ENCODE peak calls at places on chromosomes 1 and 21, in five cellular contexts. J is AG04450; Y is left ventricle myocardium inferior; W is effector memory CD4-positive, alpha-beta T cell; I is GM23248. Q is an unnamed sample.

GRCh38 chr1:153985341-153985912 is 712 bp downstream of the RAB13 start:
- DNase-seq in J (no peak), Y (no peak), W (no peak), I (peak), Q (no peak)

GRCh38 chr1:206551985-206552325 is 44.6 kb downstream of the RASSF5 start:
- DNase-seq in J (no peak), Y (no peak), W (peak), I (no peak), Q (no peak)

GRCh38 chr1:202214089-202214843 is 20.7 kb downstream of the LGR6 start:
- DNase-seq in J (no peak), Y (no peak), W (no peak), I (no peak), Q (no peak)

GRCh38 chr1:25061596-25061995 is 131.5 kb upstream of the RUNX3 start:
- DNase-seq in J (no peak), Y (no peak), W (no peak), I (no peak), Q (no peak)

GRCh38 chr1:193729429-193729828 is 543.0 kb upstream of the B3GALT2 start:
- DNase-seq in J (no peak), Y (no peak), W (no peak), I (peak), Q (no peak)

GRCh38 chr1:235864965-235865525 is 1.7 kb downstream of the LYST start:
- DNase-seq in J (no peak), Y (no peak), W (no peak), I (peak), Q (no peak)

GRCh38 chr1:168472244-168472643 is 71.6 kb downstream of the XCL2 start:
- DNase-seq in J (no peak), Y (no peak), W (no peak), I (no peak), Q (no peak)

GRCh38 chr1:19390166-19390850 is 78.2 kb downstream of the SLC66A1 start:
- DNase-seq in J (no peak), Y (no peak), W (no peak), I (no peak), Q (no peak)

GRCh38 chr1:213274140-213274539 is 223.1 kb downstream of the RPS6KC1 start:
- DNase-seq in J (no peak), Y (no peak), W (no peak), I (no peak), Q (no peak)

GRCh38 chr1:245983294-245983967 is 523.6 kb downstream of the SMYD3 start:
- DNase-seq in J (no peak), Y (no peak), W (no peak), I (no peak), Q (no peak)

GRCh38 chr1:61083799-61084385 is 1.5 kb downstream of the NFIA start:
- DNase-seq in J (no peak), Y (no peak), W (no peak), I (peak), Q (no peak)

GRCh38 chr21:37367301-37367757 is 756 bp downstream of the DYRK1A start:
- DNase-seq in J (no peak), Y (no peak), W (no peak), I (peak), Q (no peak)

GRCh38 chr1:219159946-219160645 is 13.6 kb upstream of the LYPLAL1 start:
- DNase-seq in J (no peak), Y (no peak), W (no peak), I (peak), Q (no peak)

GRCh38 chr1:9594471-9595155 is 5.9 kb downstream of the TMEM201 start:
- DNase-seq in J (no peak), Y (no peak), W (no peak), I (no peak), Q (no peak)

GRCh38 chr1:22105611-22106207 is 37.2 kb downstream of the WNT4 start:
- DNase-seq in J (peak), Y (no peak), W (no peak), I (peak), Q (no peak)

GRCh38 chr1:94819945-94820746 is at the start of gene SLC44A3:
- DNase-seq in J (no peak), Y (peak), W (no peak), I (peak), Q (no peak)

GRCh38 chr1:94817697-94818096 is 2.5 kb upstream of the SLC44A3 start:
- DNase-seq in J (no peak), Y (no peak), W (no peak), I (no peak), Q (no peak)

GRCh38 chr1:94821636-94822305 is 1.6 kb downstream of the SLC44A3 start:
- DNase-seq in J (no peak), Y (no peak), W (no peak), I (no peak), Q (no peak)

GRCh38 chr1:94820918-94821317 is 761 bp downstream of the SLC44A3 start:
- DNase-seq in J (no peak), Y (no peak), W (no peak), I (no peak), Q (no peak)

GRCh38 chr1:94819584-94819944 is 593 bp upstream of the SLC44A3 start:
- DNase-seq in J (no peak), Y (no peak), W (no peak), I (no peak), Q (no peak)
- H3K27ac ChIP-seq in J (no peak), Y (peak), W (no peak), I (no peak), Q (no peak)

DNA sequence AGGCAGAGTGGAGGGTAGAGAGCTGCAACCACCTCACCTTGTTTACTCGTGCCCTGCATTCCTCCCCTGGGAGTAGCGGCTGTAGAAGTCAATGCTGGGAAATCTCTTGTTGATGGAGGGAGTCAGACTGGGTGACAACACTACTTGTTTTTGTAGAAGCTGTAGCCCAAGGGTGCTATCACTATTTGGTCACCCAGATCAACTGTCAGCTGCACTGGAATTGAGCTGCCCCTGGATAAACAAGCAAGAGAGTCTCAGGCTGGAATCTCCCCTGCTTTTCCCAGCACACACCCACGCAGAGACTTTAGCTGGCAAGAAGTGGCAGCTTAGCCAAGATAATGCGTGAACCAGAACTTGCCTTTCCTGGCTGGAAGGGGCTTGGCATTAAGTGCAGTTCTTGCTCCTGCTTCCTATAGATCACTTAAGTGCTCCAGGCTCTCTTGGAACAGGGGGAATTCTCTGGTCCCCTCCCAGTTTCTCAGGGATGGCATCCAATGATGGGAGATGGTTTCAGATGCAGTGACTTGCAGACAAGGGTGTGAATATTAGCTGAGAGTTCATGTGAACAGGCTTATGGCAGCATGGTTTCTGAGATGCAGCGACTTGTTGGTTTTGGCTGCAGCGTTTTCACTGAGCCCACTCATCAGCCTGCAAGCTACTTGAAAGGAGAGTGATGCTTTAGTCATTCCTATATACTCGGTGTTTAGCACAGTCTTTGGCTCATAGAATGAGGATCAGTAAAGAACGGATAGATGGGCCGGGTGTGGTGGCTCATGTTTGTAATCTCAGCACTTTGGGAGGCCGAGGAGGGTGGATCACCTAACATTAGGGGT is 16.8 kb downstream of the ATP2B4 start:
- DNase-seq in J (no peak), Y (no peak), W (no peak), I (peak), Q (no peak)
- H3K27ac ChIP-seq in J (peak), Y (peak), W (no peak), I (peak), Q (no peak)

GRCh38 chr21:17185685-17186084 is 327.2 kb upstream of the CXADR start:
- DNase-seq in J (no peak), Y (no peak), W (no peak), I (no peak), Q (no peak)
- H3K27ac ChIP-seq in J (no peak), Y (peak), W (no peak), I (no peak), Q (no peak)

GRCh38 chr21:25934771-25935224 is 200.0 kb downstream of the GABPA start:
- DNase-seq in J (peak), Y (peak), W (no peak), I (peak), Q (no peak)
- H3K27ac ChIP-seq in J (peak), Y (peak), W (no peak), I (peak), Q (peak)

GRCh38 chr1:71054791-71055190 is 7.2 kb upstream of the PTGER3 start:
- DNase-seq in J (no peak), Y (no peak), W (no peak), I (no peak), Q (no peak)
- H3K27ac ChIP-seq in J (no peak), Y (no peak), W (no peak), I (no peak), Q (no peak)

GRCh38 chr21:43295016-43295958 is 126.5 kb downstream of the CRYAA start:
- DNase-seq in J (no peak), Y (peak), W (no peak), I (no peak), Q (no peak)
- H3K27ac ChIP-seq in J (no peak), Y (no peak), W (no peak), I (no peak), Q (no peak)

DNA sequence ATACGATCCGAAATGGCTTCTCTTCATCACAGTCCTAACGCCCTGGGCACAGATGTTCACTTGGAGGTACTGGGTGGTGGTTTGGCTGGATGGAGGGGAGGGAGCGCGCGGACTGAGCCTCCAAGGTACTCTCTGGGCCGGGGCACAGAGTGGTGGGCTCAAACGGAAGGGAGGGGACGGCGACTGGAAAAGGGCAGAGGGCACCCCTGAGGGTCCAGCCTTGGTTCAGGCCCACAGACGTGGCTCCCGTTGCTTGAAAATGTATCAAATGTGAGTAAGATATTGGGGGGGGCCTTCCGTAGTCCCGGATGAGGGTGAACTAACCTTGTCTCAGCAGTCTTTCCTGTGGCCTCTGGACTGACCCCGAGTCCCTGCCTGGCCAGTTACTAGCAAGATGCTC is 463 bp downstream of the IL12RB2 start:
- DNase-seq in J (no peak), Y (no peak), W (no peak), I (no peak), Q (no peak)
- H3K27ac ChIP-seq in J (no peak), Y (no peak), W (no peak), I (no peak), Q (no peak)

GRCh38 chr1:182299728-182300581 is 91.6 kb downstream of the GLUL start:
- DNase-seq in J (no peak), Y (peak), W (no peak), I (peak), Q (peak)
- H3K27ac ChIP-seq in J (no peak), Y (peak), W (no peak), I (no peak), Q (peak)

DNA sequence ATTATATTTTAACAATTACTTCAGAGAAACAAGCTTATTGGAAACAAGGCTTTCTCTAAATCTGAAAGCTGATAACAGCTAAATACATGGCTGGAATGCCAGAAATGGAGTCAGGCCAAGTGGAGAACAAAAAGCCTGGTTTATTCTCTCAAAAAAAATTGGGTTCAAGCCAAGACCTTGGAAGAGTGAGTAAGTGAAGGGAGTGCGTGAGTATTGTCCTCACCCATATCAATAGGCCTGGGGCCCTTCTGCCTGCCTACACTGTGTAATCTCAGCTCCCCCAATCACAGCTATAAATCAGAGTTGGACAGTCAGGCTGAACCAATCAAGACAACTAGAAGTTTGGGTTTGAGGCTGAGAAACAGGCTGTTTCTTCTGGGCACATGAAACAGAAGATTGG is 7.4 kb downstream of the KYAT3 start:
- DNase-seq in J (peak), Y (no peak), W (no peak), I (peak), Q (peak)
- H3K27ac ChIP-seq in J (peak), Y (peak), W (peak), I (peak), Q (peak)

GRCh38 chr1:240308061-240308460 is 216.4 kb downstream of the FMN2 start:
- DNase-seq in J (no peak), Y (no peak), W (no peak), I (no peak), Q (no peak)
- H3K27ac ChIP-seq in J (no peak), Y (no peak), W (no peak), I (peak), Q (no peak)

Q was measured in caudate nucleus.